ENCODE peak calls at places on chromosomes 11 and 22, in six cellular contexts. One of them, this sample, is unnamed.

GRCh38 chr11:12179521-12179920 is 69.1 kb downstream of the MICAL2 start:
- DNase-seq in GM23338: no peak
- DNase-seq in dorsolateral prefrontal cortex: no peak
- DNase-seq in heart right ventricle: no peak
- DNase-seq in activated B cell treated with CpG ODN at 0.5 μM for 24 hours: no peak
- DNase-seq in CD8-positive, alpha-beta T cell: no peak
- DNase-seq in this sample: no peak

GRCh38 chr22:37448521-37449150 is 21.4 kb upstream of the ELFN2 start:
- DNase-seq in CD8-positive, alpha-beta T cell: no peak
- DNase-seq in dorsolateral prefrontal cortex: no peak
- DNase-seq in activated B cell treated with CpG ODN at 0.5 μM for 24 hours: no peak
- DNase-seq in GM23338: no peak
- DNase-seq in heart right ventricle: no peak
- DNase-seq in this sample: no peak

GRCh38 chr11:91846002-91846401 is 378.6 kb upstream of the FAT3 start:
- DNase-seq in GM23338: no peak
- DNase-seq in dorsolateral prefrontal cortex: no peak
- DNase-seq in CD8-positive, alpha-beta T cell: no peak
- DNase-seq in heart right ventricle: no peak
- DNase-seq in activated B cell treated with CpG ODN at 0.5 μM for 24 hours: no peak
- DNase-seq in this sample: no peak

GRCh38 chr11:96055706-96056387 is 131.9 kb upstream of the MTMR2 start:
- DNase-seq in CD8-positive, alpha-beta T cell: no peak
- DNase-seq in GM23338: no peak
- DNase-seq in dorsolateral prefrontal cortex: no peak
- DNase-seq in heart right ventricle: no peak
- DNase-seq in activated B cell treated with CpG ODN at 0.5 μM for 24 hours: no peak
- DNase-seq in this sample: peak; percentile 67

GRCh38 chr22:36295247-36295646 is 42.3 kb downstream of the APOL1 start:
- DNase-seq in dorsolateral prefrontal cortex: no peak
- DNase-seq in activated B cell treated with CpG ODN at 0.5 μM for 24 hours: no peak
- DNase-seq in GM23338: no peak
- DNase-seq in heart right ventricle: no peak
- DNase-seq in CD8-positive, alpha-beta T cell: no peak
- DNase-seq in this sample: no peak

GRCh38 chr11:125224391-125225015 is 60.0 kb downstream of the PKNOX2 start:
- DNase-seq in dorsolateral prefrontal cortex: no peak
- DNase-seq in GM23338: peak; percentile 72
- DNase-seq in activated B cell treated with CpG ODN at 0.5 μM for 24 hours: no peak
- DNase-seq in CD8-positive, alpha-beta T cell: no peak
- DNase-seq in heart right ventricle: peak; percentile 25
- DNase-seq in this sample: peak; percentile 76

GRCh38 chr11:119166368-119167076 is 2.0 kb upstream of the NLRX1 start:
- DNase-seq in CD8-positive, alpha-beta T cell: no peak
- DNase-seq in dorsolateral prefrontal cortex: no peak
- DNase-seq in GM23338: no peak
- DNase-seq in activated B cell treated with CpG ODN at 0.5 μM for 24 hours: no peak
- DNase-seq in heart right ventricle: no peak
- DNase-seq in this sample: no peak

GRCh38 chr22:48744283-48744641 is 1083.4 kb downstream of the BRD1 start:
- DNase-seq in CD8-positive, alpha-beta T cell: no peak
- DNase-seq in heart right ventricle: no peak
- DNase-seq in GM23338: no peak
- DNase-seq in activated B cell treated with CpG ODN at 0.5 μM for 24 hours: no peak
- DNase-seq in dorsolateral prefrontal cortex: peak; percentile 26
- DNase-seq in this sample: no peak

GRCh38 chr11:45260047-45260446 is 26.1 kb downstream of the SYT13 start:
- DNase-seq in dorsolateral prefrontal cortex: no peak
- DNase-seq in GM23338: no peak
- DNase-seq in activated B cell treated with CpG ODN at 0.5 μM for 24 hours: no peak
- DNase-seq in CD8-positive, alpha-beta T cell: no peak
- DNase-seq in heart right ventricle: no peak
- DNase-seq in this sample: no peak

GRCh38 chr11:1205987-1206331 is 16.9 kb upstream of the MUC5B start:
- DNase-seq in CD8-positive, alpha-beta T cell: no peak
- DNase-seq in dorsolateral prefrontal cortex: peak; percentile 20
- DNase-seq in GM23338: no peak
- DNase-seq in heart right ventricle: no peak
- DNase-seq in activated B cell treated with CpG ODN at 0.5 μM for 24 hours: no peak
- DNase-seq in this sample: no peak

GRCh38 chr22:41482319-41482935 is 13.5 kb downstream of the ACO2 start:
- DNase-seq in GM23338: peak; percentile 34
- DNase-seq in dorsolateral prefrontal cortex: no peak
- DNase-seq in activated B cell treated with CpG ODN at 0.5 μM for 24 hours: no peak
- DNase-seq in heart right ventricle: no peak
- DNase-seq in CD8-positive, alpha-beta T cell: no peak
- DNase-seq in this sample: no peak

GRCh38 chr22:42648368-42649260 is 578 bp downstream of the CYB5R3 start:
- DNase-seq in GM23338: no peak
- DNase-seq in activated B cell treated with CpG ODN at 0.5 μM for 24 hours: no peak
- DNase-seq in CD8-positive, alpha-beta T cell: no peak
- DNase-seq in dorsolateral prefrontal cortex: no peak
- DNase-seq in heart right ventricle: peak; percentile 72
- DNase-seq in this sample: no peak

GRCh38 chr11:3194016-3194816 is 24.4 kb downstream of the MRGPRG start:
- DNase-seq in activated B cell treated with CpG ODN at 0.5 μM for 24 hours: no peak
- DNase-seq in CD8-positive, alpha-beta T cell: no peak
- DNase-seq in heart right ventricle: no peak
- DNase-seq in dorsolateral prefrontal cortex: no peak
- DNase-seq in GM23338: no peak
- DNase-seq in this sample: peak; percentile 42

GRCh38 chr11:37500425-37500824 is 902.4 kb upstream of the RAG2 start:
- DNase-seq in activated B cell treated with CpG ODN at 0.5 μM for 24 hours: no peak
- DNase-seq in GM23338: no peak
- DNase-seq in CD8-positive, alpha-beta T cell: no peak
- DNase-seq in heart right ventricle: no peak
- DNase-seq in dorsolateral prefrontal cortex: no peak
- DNase-seq in this sample: no peak

GRCh38 chr11:14232652-14233051 is 126.3 kb downstream of the RRAS2 start:
- DNase-seq in CD8-positive, alpha-beta T cell: no peak
- DNase-seq in heart right ventricle: no peak
- DNase-seq in activated B cell treated with CpG ODN at 0.5 μM for 24 hours: no peak
- DNase-seq in dorsolateral prefrontal cortex: no peak
- DNase-seq in GM23338: peak; percentile 67
- DNase-seq in this sample: peak; percentile 86

DNA sequence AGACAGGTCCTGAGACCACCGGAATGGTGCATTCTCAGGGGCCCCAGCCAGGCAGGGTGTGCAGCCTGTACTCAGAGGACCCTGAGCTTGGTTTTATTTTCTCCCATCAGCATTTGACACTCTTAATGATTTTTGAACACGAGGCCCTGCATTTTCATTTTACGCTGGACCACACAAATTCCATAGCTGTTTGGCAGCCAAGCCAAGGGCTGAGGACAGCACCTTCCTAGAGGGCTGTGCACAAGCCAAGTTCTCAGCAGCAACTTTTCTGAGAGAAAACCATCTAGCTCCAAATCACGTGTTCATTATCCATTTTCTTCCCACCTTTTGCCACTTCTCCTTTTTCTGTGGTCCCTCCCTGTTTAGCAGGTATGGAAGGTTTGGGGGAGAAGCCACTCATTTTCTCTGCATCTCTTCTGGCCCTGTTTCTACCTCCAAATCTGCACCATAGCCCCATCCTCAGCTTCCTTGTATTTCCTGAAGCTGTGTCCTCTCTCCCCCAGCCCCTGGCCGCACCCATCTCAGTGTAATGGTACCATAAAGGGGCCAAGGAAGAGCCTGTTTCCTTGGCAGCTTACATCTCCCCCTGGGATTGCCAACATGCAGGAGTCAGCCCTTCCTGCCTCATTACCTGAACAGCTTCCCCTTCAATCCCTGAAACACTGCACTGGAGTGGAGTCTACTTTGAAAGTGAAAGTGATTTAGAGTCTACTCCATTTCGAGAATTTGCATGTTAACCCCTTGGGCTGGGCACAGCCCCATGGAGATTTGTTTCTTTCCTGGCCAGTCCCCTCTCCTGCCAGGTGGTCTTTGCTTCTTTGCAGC is 60.3 kb downstream of the TRAF6 start:
- DNase-seq in GM23338: no peak
- DNase-seq in dorsolateral prefrontal cortex: no peak
- DNase-seq in heart right ventricle: no peak
- DNase-seq in activated B cell treated with CpG ODN at 0.5 μM for 24 hours: no peak
- DNase-seq in CD8-positive, alpha-beta T cell: no peak
- DNase-seq in this sample: no peak
- TF ChIP-seq CTCF in GM23338: no peak
- TF ChIP-seq CTCF in dorsolateral prefrontal cortex: no peak
- TF ChIP-seq CTCF in heart right ventricle: no peak
- TF ChIP-seq CTCF in activated B cell treated with CpG ODN at 0.5 μM for 24 hours: no peak
- TF ChIP-seq CTCF in CD8-positive, alpha-beta T cell: no peak
- TF ChIP-seq CTCF in this sample: no peak

GRCh38 chr22:26753125-26753862 is 95.9 kb downstream of the MIAT start:
- DNase-seq in heart right ventricle: no peak
- DNase-seq in dorsolateral prefrontal cortex: no peak
- DNase-seq in GM23338: peak; percentile 63
- DNase-seq in CD8-positive, alpha-beta T cell: no peak
- DNase-seq in activated B cell treated with CpG ODN at 0.5 μM for 24 hours: no peak
- DNase-seq in this sample: no peak
- TF ChIP-seq CTCF in heart right ventricle: no peak
- TF ChIP-seq CTCF in dorsolateral prefrontal cortex: no peak
- TF ChIP-seq CTCF in GM23338: peak; percentile 46
- TF ChIP-seq CTCF in CD8-positive, alpha-beta T cell: no peak
- TF ChIP-seq CTCF in activated B cell treated with CpG ODN at 0.5 μM for 24 hours: no peak
- TF ChIP-seq CTCF in this sample: peak; percentile 64

DNA sequence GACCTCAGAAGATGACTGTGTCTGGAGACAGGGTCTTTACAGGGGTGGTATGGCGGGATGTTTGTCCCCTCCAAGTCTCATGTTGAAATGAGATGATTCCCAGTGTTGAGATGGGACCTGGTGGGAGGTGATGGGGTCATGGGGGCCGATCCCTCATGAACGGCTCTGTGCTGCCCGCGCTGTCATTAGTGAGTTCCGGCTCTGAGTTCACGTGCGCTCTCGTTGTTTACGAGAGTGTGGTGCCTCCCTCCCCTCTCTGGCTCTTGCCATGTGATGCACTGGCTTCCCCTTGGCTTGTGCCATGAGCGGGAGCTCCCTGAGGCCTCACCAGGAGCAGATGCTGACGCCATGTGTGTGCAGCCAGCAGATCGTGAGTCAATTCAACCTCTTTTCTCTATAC is 830.8 kb downstream of the TBC1D22A start:
- DNase-seq in GM23338: no peak
- DNase-seq in CD8-positive, alpha-beta T cell: no peak
- DNase-seq in dorsolateral prefrontal cortex: no peak
- DNase-seq in heart right ventricle: no peak
- DNase-seq in activated B cell treated with CpG ODN at 0.5 μM for 24 hours: no peak
- DNase-seq in this sample: peak; percentile 24
- TF ChIP-seq CTCF in GM23338: no peak
- TF ChIP-seq CTCF in CD8-positive, alpha-beta T cell: no peak
- TF ChIP-seq CTCF in dorsolateral prefrontal cortex: no peak
- TF ChIP-seq CTCF in heart right ventricle: no peak
- TF ChIP-seq CTCF in activated B cell treated with CpG ODN at 0.5 μM for 24 hours: no peak
- TF ChIP-seq CTCF in this sample: no peak

GRCh38 chr11:5390210-5390609 is 6.6 kb downstream of the OR51M1 start:
- DNase-seq in GM23338: no peak
- DNase-seq in dorsolateral prefrontal cortex: no peak
- DNase-seq in CD8-positive, alpha-beta T cell: no peak
- DNase-seq in heart right ventricle: no peak
- DNase-seq in activated B cell treated with CpG ODN at 0.5 μM for 24 hours: no peak
- DNase-seq in this sample: no peak
- TF ChIP-seq CTCF in GM23338: peak; percentile 36
- TF ChIP-seq CTCF in dorsolateral prefrontal cortex: no peak
- TF ChIP-seq CTCF in CD8-positive, alpha-beta T cell: no peak
- TF ChIP-seq CTCF in heart right ventricle: no peak
- TF ChIP-seq CTCF in activated B cell treated with CpG ODN at 0.5 μM for 24 hours: no peak
- TF ChIP-seq CTCF in this sample: peak; percentile 62

GRCh38 chr22:40480996-40481395 is 110.6 kb downstream of the SGSM3 start:
- DNase-seq in CD8-positive, alpha-beta T cell: no peak
- DNase-seq in GM23338: no peak
- DNase-seq in dorsolateral prefrontal cortex: no peak
- DNase-seq in heart right ventricle: no peak
- DNase-seq in activated B cell treated with CpG ODN at 0.5 μM for 24 hours: no peak
- DNase-seq in this sample: no peak

GRCh38 chr22:40478456-40479125 is 108.2 kb downstream of the SGSM3 start:
- DNase-seq in heart right ventricle: no peak
- DNase-seq in GM23338: no peak
- DNase-seq in CD8-positive, alpha-beta T cell: no peak
- DNase-seq in dorsolateral prefrontal cortex: no peak
- DNase-seq in activated B cell treated with CpG ODN at 0.5 μM for 24 hours: no peak
- DNase-seq in this sample: peak; percentile 47

GRCh38 chr22:40479887-40480538 is 109.6 kb downstream of the SGSM3 start:
- DNase-seq in dorsolateral prefrontal cortex: no peak
- DNase-seq in CD8-positive, alpha-beta T cell: no peak
- DNase-seq in heart right ventricle: no peak
- DNase-seq in activated B cell treated with CpG ODN at 0.5 μM for 24 hours: no peak
- DNase-seq in GM23338: no peak
- DNase-seq in this sample: no peak

GRCh38 chr22:40477683-40478348 is 107.4 kb downstream of the SGSM3 start:
- DNase-seq in heart right ventricle: no peak
- DNase-seq in activated B cell treated with CpG ODN at 0.5 μM for 24 hours: no peak
- DNase-seq in CD8-positive, alpha-beta T cell: no peak
- DNase-seq in dorsolateral prefrontal cortex: no peak
- DNase-seq in GM23338: no peak
- DNase-seq in this sample: no peak

GRCh38 chr22:40479126-40479800 is 108.9 kb downstream of the SGSM3 start:
- DNase-seq in heart right ventricle: no peak
- DNase-seq in GM23338: no peak
- DNase-seq in dorsolateral prefrontal cortex: no peak
- DNase-seq in activated B cell treated with CpG ODN at 0.5 μM for 24 hours: no peak
- DNase-seq in CD8-positive, alpha-beta T cell: no peak
- DNase-seq in this sample: peak; percentile 76
- TF ChIP-seq CTCF in heart right ventricle: peak; percentile 12
- TF ChIP-seq CTCF in GM23338: no peak
- TF ChIP-seq CTCF in dorsolateral prefrontal cortex: peak; percentile 27
- TF ChIP-seq CTCF in activated B cell treated with CpG ODN at 0.5 μM for 24 hours: no peak
- TF ChIP-seq CTCF in CD8-positive, alpha-beta T cell: no peak
- TF ChIP-seq CTCF in this sample: peak; percentile 49

GRCh38 chr11:66268953-66269906 is 791 bp downstream of the RAB1B start:
- DNase-seq in CD8-positive, alpha-beta T cell: no peak
- DNase-seq in GM23338: peak; percentile 72
- DNase-seq in dorsolateral prefrontal cortex: no peak
- DNase-seq in activated B cell treated with CpG ODN at 0.5 μM for 24 hours: no peak
- DNase-seq in heart right ventricle: no peak
- DNase-seq in this sample: peak; percentile 78
- TF ChIP-seq CTCF in CD8-positive, alpha-beta T cell: no peak
- TF ChIP-seq CTCF in GM23338: peak; percentile 23
- TF ChIP-seq CTCF in dorsolateral prefrontal cortex: no peak
- TF ChIP-seq CTCF in activated B cell treated with CpG ODN at 0.5 μM for 24 hours: no peak
- TF ChIP-seq CTCF in heart right ventricle: no peak
- TF ChIP-seq CTCF in this sample: peak; percentile 62

DNA sequence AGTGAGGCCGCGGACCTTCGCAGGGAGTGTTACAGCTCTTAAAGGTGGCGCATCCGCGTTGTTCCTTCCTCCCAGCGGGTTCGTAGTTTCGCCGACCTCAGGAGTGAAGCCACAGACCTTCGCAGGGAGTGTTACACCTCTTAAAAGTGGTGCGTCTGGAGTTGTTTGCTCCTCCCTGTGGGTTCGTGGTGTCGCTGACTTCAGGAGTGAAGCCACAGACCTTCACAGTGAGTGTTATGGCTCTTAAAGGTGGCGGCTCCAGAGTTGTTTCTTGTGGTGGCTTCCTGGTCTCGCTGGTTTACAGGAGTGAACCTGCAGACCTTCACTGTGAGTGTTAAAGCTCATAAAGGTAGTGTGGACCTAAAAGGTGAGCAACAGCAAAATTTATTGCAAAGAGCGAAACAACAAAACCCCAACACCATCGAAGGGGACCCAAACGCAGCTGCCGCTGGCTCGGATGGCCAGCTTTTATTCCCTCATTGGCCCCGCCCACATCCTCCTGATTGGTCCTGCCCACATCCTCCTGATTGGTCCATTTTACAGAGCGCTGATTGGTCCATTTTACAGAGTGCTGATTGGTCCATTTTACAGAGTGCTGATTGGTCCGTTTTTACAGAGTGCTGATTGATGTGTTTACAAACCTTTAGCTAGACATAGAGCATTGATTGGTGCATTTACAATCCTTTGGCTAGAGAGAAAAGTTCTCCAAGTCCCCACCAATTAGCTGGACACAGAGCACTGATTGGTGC is 1.2 kb upstream of the TMEM45B start:
- DNase-seq in heart right ventricle: no peak
- DNase-seq in dorsolateral prefrontal cortex: no peak
- DNase-seq in GM23338: peak; percentile 45
- DNase-seq in activated B cell treated with CpG ODN at 0.5 μM for 24 hours: no peak
- DNase-seq in CD8-positive, alpha-beta T cell: peak; percentile 46
- DNase-seq in this sample: peak; percentile 55
- TF ChIP-seq CTCF in heart right ventricle: no peak
- TF ChIP-seq CTCF in dorsolateral prefrontal cortex: no peak
- TF ChIP-seq CTCF in GM23338: no peak
- TF ChIP-seq CTCF in activated B cell treated with CpG ODN at 0.5 μM for 24 hours: no peak
- TF ChIP-seq CTCF in CD8-positive, alpha-beta T cell: no peak
- TF ChIP-seq CTCF in this sample: no peak